ENCODE peak calls at places on chromosomes 5 and 9, in ten cellular contexts. One of them, this sample, is unnamed.

GRCh38 chr5:124544366-124545055 is 201.9 kb downstream of the ZNF608 start:
- DNase-seq in fibroblast of pulmonary artery: no peak
- DNase-seq in globus pallidus: no peak
- DNase-seq in ELR: no peak
- DNase-seq in HuH-7: no peak
- DNase-seq in NCI-H774: no peak
- DNase-seq in stimulated activated CD8-positive, alpha-beta memory T cell treated with anti-CD3 and anti-CD28 coated beads, Interleukin-7, amount 100 ng/mL, for 1 hour: no peak
- DNase-seq in NCI-H1694 treated with DMSO at 0.1 percent for 48 hours: no peak
- DNase-seq in naive thymus-derived CD8-positive, alpha-beta T cell: no peak
- DNase-seq in H1: no peak
- DNase-seq in this sample: peak

GRCh38 chr5:14201325-14202061 is 58.4 kb downstream of the TRIO start:
- DNase-seq in NCI-H1694 treated with DMSO at 0.1 percent for 48 hours: no peak
- DNase-seq in naive thymus-derived CD8-positive, alpha-beta T cell: no peak
- DNase-seq in ELR: peak
- DNase-seq in fibroblast of pulmonary artery: peak
- DNase-seq in stimulated activated CD8-positive, alpha-beta memory T cell treated with anti-CD3 and anti-CD28 coated beads, Interleukin-7, amount 100 ng/mL, for 1 hour: no peak
- DNase-seq in globus pallidus: no peak
- DNase-seq in HuH-7: no peak
- DNase-seq in H1: no peak
- DNase-seq in NCI-H774: no peak
- DNase-seq in this sample: peak

GRCh38 chr5:139557811-139558210 is 3.3 kb upstream of the UBE2D2 start:
- DNase-seq in NCI-H774: no peak
- DNase-seq in H1: no peak
- DNase-seq in HuH-7: no peak
- DNase-seq in NCI-H1694 treated with DMSO at 0.1 percent for 48 hours: no peak
- DNase-seq in ELR: no peak
- DNase-seq in naive thymus-derived CD8-positive, alpha-beta T cell: no peak
- DNase-seq in globus pallidus: no peak
- DNase-seq in fibroblast of pulmonary artery: no peak
- DNase-seq in stimulated activated CD8-positive, alpha-beta memory T cell treated with anti-CD3 and anti-CD28 coated beads, Interleukin-7, amount 100 ng/mL, for 1 hour: no peak
- DNase-seq in this sample: no peak

GRCh38 chr5:161023591-161023990 is 171.6 kb upstream of the ATP10B start:
- DNase-seq in fibroblast of pulmonary artery: no peak
- DNase-seq in HuH-7: no peak
- DNase-seq in NCI-H774: no peak
- DNase-seq in globus pallidus: no peak
- DNase-seq in stimulated activated CD8-positive, alpha-beta memory T cell treated with anti-CD3 and anti-CD28 coated beads, Interleukin-7, amount 100 ng/mL, for 1 hour: no peak
- DNase-seq in ELR: no peak
- DNase-seq in NCI-H1694 treated with DMSO at 0.1 percent for 48 hours: peak
- DNase-seq in H1: no peak
- DNase-seq in naive thymus-derived CD8-positive, alpha-beta T cell: no peak
- DNase-seq in this sample: no peak

GRCh38 chr5:170755679-170756456 is 27.7 kb upstream of the GABRP start:
- DNase-seq in globus pallidus: no peak
- DNase-seq in NCI-H1694 treated with DMSO at 0.1 percent for 48 hours: no peak
- DNase-seq in NCI-H774: no peak
- DNase-seq in naive thymus-derived CD8-positive, alpha-beta T cell: no peak
- DNase-seq in H1: no peak
- DNase-seq in ELR: no peak
- DNase-seq in stimulated activated CD8-positive, alpha-beta memory T cell treated with anti-CD3 and anti-CD28 coated beads, Interleukin-7, amount 100 ng/mL, for 1 hour: no peak
- DNase-seq in HuH-7: no peak
- DNase-seq in fibroblast of pulmonary artery: no peak
- DNase-seq in this sample: no peak

GRCh38 chr5:167049043-167049663 is 1242.3 kb upstream of the WWC1 start:
- DNase-seq in NCI-H774: peak
- DNase-seq in ELR: peak
- DNase-seq in naive thymus-derived CD8-positive, alpha-beta T cell: no peak
- DNase-seq in globus pallidus: peak
- DNase-seq in H1: no peak
- DNase-seq in NCI-H1694 treated with DMSO at 0.1 percent for 48 hours: peak
- DNase-seq in fibroblast of pulmonary artery: peak
- DNase-seq in HuH-7: peak
- DNase-seq in stimulated activated CD8-positive, alpha-beta memory T cell treated with anti-CD3 and anti-CD28 coated beads, Interleukin-7, amount 100 ng/mL, for 1 hour: no peak
- DNase-seq in this sample: peak

GRCh38 chr9:129840024-129840423 is 4.8 kb downstream of the USP20 start:
- DNase-seq in NCI-H774: peak
- DNase-seq in H1: no peak
- DNase-seq in HuH-7: no peak
- DNase-seq in NCI-H1694 treated with DMSO at 0.1 percent for 48 hours: no peak
- DNase-seq in naive thymus-derived CD8-positive, alpha-beta T cell: no peak
- DNase-seq in fibroblast of pulmonary artery: no peak
- DNase-seq in stimulated activated CD8-positive, alpha-beta memory T cell treated with anti-CD3 and anti-CD28 coated beads, Interleukin-7, amount 100 ng/mL, for 1 hour: no peak
- DNase-seq in ELR: no peak
- DNase-seq in globus pallidus: no peak
- DNase-seq in this sample: no peak

GRCh38 chr9:89799221-89799620 is 194.4 kb downstream of the GADD45G start:
- DNase-seq in ELR: no peak
- DNase-seq in HuH-7: no peak
- DNase-seq in fibroblast of pulmonary artery: no peak
- DNase-seq in H1: no peak
- DNase-seq in stimulated activated CD8-positive, alpha-beta memory T cell treated with anti-CD3 and anti-CD28 coated beads, Interleukin-7, amount 100 ng/mL, for 1 hour: no peak
- DNase-seq in globus pallidus: no peak
- DNase-seq in naive thymus-derived CD8-positive, alpha-beta T cell: no peak
- DNase-seq in NCI-H1694 treated with DMSO at 0.1 percent for 48 hours: no peak
- DNase-seq in NCI-H774: no peak
- DNase-seq in this sample: no peak

GRCh38 chr5:86679529-86679928 is 61.8 kb downstream of the COX7C start:
- DNase-seq in NCI-H774: peak
- DNase-seq in NCI-H1694 treated with DMSO at 0.1 percent for 48 hours: peak
- DNase-seq in stimulated activated CD8-positive, alpha-beta memory T cell treated with anti-CD3 and anti-CD28 coated beads, Interleukin-7, amount 100 ng/mL, for 1 hour: no peak
- DNase-seq in globus pallidus: peak
- DNase-seq in ELR: peak
- DNase-seq in fibroblast of pulmonary artery: peak
- DNase-seq in HuH-7: peak
- DNase-seq in H1: no peak
- DNase-seq in naive thymus-derived CD8-positive, alpha-beta T cell: no peak
- DNase-seq in this sample: peak

GRCh38 chr9:34984049-34984448 is 5.5 kb upstream of the DNAJB5 start:
- DNase-seq in ELR: peak
- DNase-seq in stimulated activated CD8-positive, alpha-beta memory T cell treated with anti-CD3 and anti-CD28 coated beads, Interleukin-7, amount 100 ng/mL, for 1 hour: no peak
- DNase-seq in fibroblast of pulmonary artery: peak
- DNase-seq in H1: no peak
- DNase-seq in globus pallidus: no peak
- DNase-seq in NCI-H774: no peak
- DNase-seq in naive thymus-derived CD8-positive, alpha-beta T cell: peak
- DNase-seq in NCI-H1694 treated with DMSO at 0.1 percent for 48 hours: no peak
- DNase-seq in HuH-7: peak
- DNase-seq in this sample: peak

GRCh38 chr5:50856720-50857119 is 190.3 kb downstream of the PARP8 start:
- DNase-seq in globus pallidus: peak
- DNase-seq in HuH-7: no peak
- DNase-seq in stimulated activated CD8-positive, alpha-beta memory T cell treated with anti-CD3 and anti-CD28 coated beads, Interleukin-7, amount 100 ng/mL, for 1 hour: no peak
- DNase-seq in naive thymus-derived CD8-positive, alpha-beta T cell: no peak
- DNase-seq in fibroblast of pulmonary artery: no peak
- DNase-seq in NCI-H1694 treated with DMSO at 0.1 percent for 48 hours: no peak
- DNase-seq in ELR: no peak
- DNase-seq in H1: no peak
- DNase-seq in NCI-H774: no peak
- DNase-seq in this sample: no peak

GRCh38 chr5:101653996-101654395 is 642.1 kb downstream of the SLCO4C1 start:
- DNase-seq in HuH-7: no peak
- DNase-seq in fibroblast of pulmonary artery: no peak
- DNase-seq in globus pallidus: no peak
- DNase-seq in naive thymus-derived CD8-positive, alpha-beta T cell: no peak
- DNase-seq in stimulated activated CD8-positive, alpha-beta memory T cell treated with anti-CD3 and anti-CD28 coated beads, Interleukin-7, amount 100 ng/mL, for 1 hour: no peak
- DNase-seq in ELR: no peak
- DNase-seq in NCI-H774: no peak
- DNase-seq in NCI-H1694 treated with DMSO at 0.1 percent for 48 hours: no peak
- DNase-seq in H1: no peak
- DNase-seq in this sample: no peak

GRCh38 chr5:150402226-150402773 is 10.4 kb downstream of the CD74 start:
- DNase-seq in ELR: no peak
- DNase-seq in HuH-7: no peak
- DNase-seq in NCI-H1694 treated with DMSO at 0.1 percent for 48 hours: no peak
- DNase-seq in H1: no peak
- DNase-seq in stimulated activated CD8-positive, alpha-beta memory T cell treated with anti-CD3 and anti-CD28 coated beads, Interleukin-7, amount 100 ng/mL, for 1 hour: no peak
- DNase-seq in NCI-H774: no peak
- DNase-seq in naive thymus-derived CD8-positive, alpha-beta T cell: no peak
- DNase-seq in fibroblast of pulmonary artery: no peak
- DNase-seq in globus pallidus: no peak
- DNase-seq in this sample: no peak

GRCh38 chr5:81232449-81233079 is 558 bp upstream of the CKMT2 start:
- DNase-seq in globus pallidus: peak
- DNase-seq in H1: peak
- DNase-seq in fibroblast of pulmonary artery: peak
- DNase-seq in NCI-H1694 treated with DMSO at 0.1 percent for 48 hours: no peak
- DNase-seq in ELR: peak
- DNase-seq in NCI-H774: no peak
- DNase-seq in stimulated activated CD8-positive, alpha-beta memory T cell treated with anti-CD3 and anti-CD28 coated beads, Interleukin-7, amount 100 ng/mL, for 1 hour: no peak
- DNase-seq in naive thymus-derived CD8-positive, alpha-beta T cell: no peak
- DNase-seq in HuH-7: no peak
- DNase-seq in this sample: no peak

GRCh38 chr9:133979124-133979920 is 12.8 kb downstream of the VAV2 start:
- DNase-seq in NCI-H1694 treated with DMSO at 0.1 percent for 48 hours: no peak
- DNase-seq in HuH-7: peak
- DNase-seq in H1: peak
- DNase-seq in NCI-H774: no peak
- DNase-seq in stimulated activated CD8-positive, alpha-beta memory T cell treated with anti-CD3 and anti-CD28 coated beads, Interleukin-7, amount 100 ng/mL, for 1 hour: no peak
- DNase-seq in naive thymus-derived CD8-positive, alpha-beta T cell: no peak
- DNase-seq in ELR: no peak
- DNase-seq in fibroblast of pulmonary artery: peak
- DNase-seq in globus pallidus: no peak
- DNase-seq in this sample: peak

GRCh38 chr9:132283863-132284262 is 70.9 kb downstream of the SETX start:
- DNase-seq in NCI-H774: no peak
- DNase-seq in NCI-H1694 treated with DMSO at 0.1 percent for 48 hours: no peak
- DNase-seq in stimulated activated CD8-positive, alpha-beta memory T cell treated with anti-CD3 and anti-CD28 coated beads, Interleukin-7, amount 100 ng/mL, for 1 hour: no peak
- DNase-seq in naive thymus-derived CD8-positive, alpha-beta T cell: no peak
- DNase-seq in fibroblast of pulmonary artery: peak
- DNase-seq in HuH-7: no peak
- DNase-seq in ELR: peak
- DNase-seq in globus pallidus: no peak
- DNase-seq in H1: no peak
- DNase-seq in this sample: peak

GRCh38 chr9:118444403-118444802 is 740.2 kb downstream of the TLR4 start:
- DNase-seq in globus pallidus: no peak
- DNase-seq in NCI-H774: no peak
- DNase-seq in H1: no peak
- DNase-seq in NCI-H1694 treated with DMSO at 0.1 percent for 48 hours: no peak
- DNase-seq in stimulated activated CD8-positive, alpha-beta memory T cell treated with anti-CD3 and anti-CD28 coated beads, Interleukin-7, amount 100 ng/mL, for 1 hour: no peak
- DNase-seq in fibroblast of pulmonary artery: no peak
- DNase-seq in ELR: no peak
- DNase-seq in HuH-7: no peak
- DNase-seq in naive thymus-derived CD8-positive, alpha-beta T cell: no peak
- DNase-seq in this sample: no peak

This sample was measured in amniotic epithelial cell.